ENCODE peak calls at places on chromosomes 7 and 10, in six cellular contexts. I is sigmoid colon, S is heart left ventricle, B is IMR-90, F is spleen, J is esophagus squamous epithelium. V is an unnamed sample.

GRCh38 chr10:35495521-35496238 is 109.5 kb upstream of the GJD4 start:
- DNase-seq in B (peak), F (no peak), J (no peak), I (no peak), S (peak), V (peak)

GRCh38 chr10:6065845-6066244 is 3.7 kb upstream of the IL2RA start:
- DNase-seq in I (peak), B (no peak), J (no peak), F (no peak), S (peak), V (peak)

GRCh38 chr10:37803269-37803668 is 54.1 kb downstream of the ZNF248 start:
- DNase-seq in F (no peak), I (no peak), J (no peak), S (peak), B (no peak), V (peak)

GRCh38 chr10:98077223-98077622 is 46.8 kb upstream of the CRTAC1 start:
- DNase-seq in I (no peak), S (no peak), J (no peak), F (no peak), B (no peak), V (no peak)

GRCh38 chr10:122648599-122649428 is 50.8 kb downstream of the C10orf120 start:
- DNase-seq in I (peak), B (peak), F (peak), J (no peak), S (peak), V (peak)

GRCh38 chr10:10500941-10501340 is 516.7 kb upstream of the CELF2 start:
- DNase-seq in J (no peak), I (no peak), B (peak), F (no peak), S (no peak), V (no peak)

GRCh38 chr7:142323706-142324105 is 65.8 kb upstream of the PRSS58 start:
- DNase-seq in J (no peak), F (no peak), I (no peak), B (no peak), S (no peak), V (peak)

GRCh38 chr7:109879429-109879828 is 1211.5 kb upstream of the LRRN3 start:
- DNase-seq in J (no peak), S (no peak), I (no peak), B (no peak), F (no peak), V (no peak)

GRCh38 chr7:107322015-107322414 is 147.8 kb upstream of the GPR22 start:
- DNase-seq in S (no peak), F (no peak), J (no peak), I (no peak), B (no peak), V (no peak)

GRCh38 chr10:60677541-60678129 is 100.6 kb upstream of the CDK1 start:
- DNase-seq in B (no peak), S (no peak), J (no peak), F (no peak), I (no peak), V (no peak)

GRCh38 chr10:113666682-113667252 is 2.9 kb upstream of the NRAP start:
- DNase-seq in F (no peak), J (no peak), B (peak), I (no peak), S (no peak), V (peak)

GRCh38 chr7:148719753-148720152 is 21.1 kb downstream of the CUL1 start:
- DNase-seq in I (no peak), B (no peak), F (no peak), J (no peak), S (no peak), V (peak)

GRCh38 chr10:110698340-110698739 is 54.2 kb downstream of the RBM20 start:
- DNase-seq in S (no peak), F (no peak), I (no peak), B (no peak), J (no peak), V (no peak)

GRCh38 chr10:110699859-110700468 is 55.8 kb downstream of the RBM20 start:
- DNase-seq in J (no peak), F (no peak), S (no peak), B (no peak), I (no peak), V (peak)

GRCh38 chr10:110700947-110701617 is 56.9 kb downstream of the RBM20 start:
- DNase-seq in I (no peak), J (no peak), F (no peak), S (no peak), B (no peak), V (no peak)

GRCh38 chr10:110701618-110701971 is 57.5 kb downstream of the RBM20 start:
- DNase-seq in B (no peak), F (no peak), I (no peak), S (no peak), J (no peak), V (no peak)

DNA sequence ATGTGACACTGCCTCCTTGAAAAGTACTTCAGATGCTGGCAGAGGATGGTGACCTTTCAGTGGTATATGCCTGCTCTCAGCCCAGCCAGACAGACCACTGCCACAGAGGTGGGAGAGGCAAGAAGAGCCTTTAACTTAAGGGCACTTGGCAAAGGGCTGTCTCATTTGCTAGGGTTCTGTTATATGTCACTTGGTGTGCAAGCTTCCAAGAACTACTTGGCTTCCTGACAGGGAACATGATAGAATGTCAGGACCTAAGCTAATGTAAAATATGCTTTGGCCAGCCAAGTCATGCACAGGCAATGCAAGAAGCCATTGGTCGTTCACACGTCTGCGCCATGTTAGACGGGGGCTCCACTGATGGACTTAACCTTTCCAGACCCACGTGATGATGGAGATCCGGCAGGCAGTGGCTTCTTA is 54.7 kb downstream of the RBM20 start:
- DNase-seq in B (peak), I (peak), F (no peak), S (peak), J (no peak), V (no peak)
- TF ChIP-seq POLR2A in B (no peak), I (no peak), F (no peak), S (no peak), J (no peak), V (no peak)

DNA sequence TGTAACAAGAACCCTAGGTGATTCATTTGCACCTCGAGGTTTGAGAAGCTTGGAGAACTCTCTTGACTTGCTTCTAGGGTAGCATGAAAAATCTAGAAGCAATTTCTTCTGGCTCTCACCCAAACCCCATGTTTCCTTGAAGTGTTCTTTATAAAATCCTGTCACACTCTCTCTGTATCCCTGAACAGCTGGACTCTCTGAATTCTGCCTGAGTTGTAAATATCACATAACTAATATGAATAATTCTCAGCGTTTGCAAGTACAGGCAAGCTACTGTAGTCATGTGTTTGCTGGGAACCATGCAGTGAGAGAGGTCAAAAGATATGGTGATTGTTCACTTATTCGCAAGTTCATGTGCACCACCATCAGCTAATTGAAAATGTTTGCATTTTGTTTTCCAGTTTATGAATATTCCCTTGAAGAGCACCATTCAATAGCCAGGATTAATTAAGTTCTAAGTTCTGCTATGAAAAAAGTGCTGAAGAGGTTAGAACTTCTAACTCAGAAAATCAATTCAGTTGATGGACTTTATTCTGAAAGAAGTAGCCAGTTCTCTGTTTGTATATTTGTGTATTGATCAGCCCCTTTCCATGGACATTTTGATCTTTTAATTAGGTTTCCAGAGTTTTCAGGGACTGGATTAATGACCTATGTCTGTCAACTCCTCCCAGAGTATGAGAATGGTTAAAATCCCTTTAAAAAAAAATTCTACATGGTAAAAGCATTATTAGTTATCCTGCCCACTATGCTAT is 243.0 kb downstream of the PLXDC2 start:
- DNase-seq in F (no peak), J (no peak), I (no peak), B (peak), S (no peak), V (no peak)
- H3K4me3 ChIP-seq in F (no peak), J (no peak), I (no peak), B (no peak), S (no peak), V (no peak)

GRCh38 chr7:124031406-124031805 is 1.5 kb downstream of the TMEM229A start:
- DNase-seq in B (no peak), I (no peak), S (no peak), F (no peak), J (no peak), V (no peak)

GRCh38 chr7:124033807-124034753 is 1.2 kb upstream of the TMEM229A start:
- DNase-seq in J (no peak), F (no peak), I (no peak), S (no peak), B (no peak), V (no peak)

GRCh38 chr7:124031919-124032318 is 948 bp downstream of the TMEM229A start:
- DNase-seq in B (no peak), J (no peak), I (no peak), S (no peak), F (no peak), V (no peak)

GRCh38 chr7:124033093-124033806 is 383 bp upstream of the TMEM229A start:
- DNase-seq in F (no peak), B (no peak), S (peak), I (peak), J (no peak), V (no peak)

GRCh38 chr7:124032369-124033092 is at the start of gene TMEM229A:
- DNase-seq in J (no peak), I (peak), F (peak), S (peak), B (peak), V (no peak)
- TF ChIP-seq CTCF in J (no peak), I (no peak), F (no peak), S (no peak), B (no peak), V (no peak)

GRCh38 chr7:155310425-155311114 is 12.9 kb downstream of the INSIG1 start:
- DNase-seq in F (no peak), S (no peak), B (no peak), I (no peak), J (no peak), V (no peak)
- TF ChIP-seq POLR2A in F (no peak), S (no peak), B (no peak), I (no peak), J (no peak), V (no peak)

GRCh38 chr7:139732471-139733167 is 45.2 kb downstream of the HIPK2 start:
- DNase-seq in I (no peak), F (no peak), B (no peak), S (no peak), J (no peak), V (no peak)
- H3K4me3 ChIP-seq in I (no peak), F (no peak), B (no peak), S (peak), J (no peak), V (no peak)

DNA sequence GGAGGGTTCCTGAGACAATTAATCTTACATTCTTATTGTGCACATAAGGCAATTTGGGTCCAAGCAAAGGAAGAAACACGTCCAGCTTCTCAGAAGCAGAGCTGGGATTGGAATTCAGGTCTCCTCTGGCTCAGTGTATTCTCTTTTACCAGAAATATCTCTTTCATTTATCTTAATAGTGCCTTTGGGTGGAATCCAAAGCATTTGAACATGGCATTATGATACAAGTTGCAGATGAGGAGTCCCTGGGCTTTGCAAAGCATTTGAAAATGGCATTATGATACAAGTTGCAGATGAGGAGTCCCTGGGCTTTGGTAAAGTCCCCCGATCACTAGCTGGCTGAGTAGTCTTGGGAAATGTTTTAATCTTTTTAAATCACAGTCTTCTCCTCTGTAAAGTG is 30.0 kb upstream of the PTN start:
- DNase-seq in I (no peak), F (no peak), B (no peak), S (no peak), J (no peak), V (no peak)
- TF ChIP-seq CTCF in I (no peak), F (no peak), B (no peak), S (no peak), J (no peak), V (no peak)

GRCh38 chr10:69179743-69180524 is at the start of gene SUPV3L1:
- DNase-seq in S (peak), B (peak), I (peak), J (peak), F (peak), V (peak)
- TF ChIP-seq POLR2A in S (peak), B (peak), I (peak), J (peak), F (peak), V (peak)

DNA sequence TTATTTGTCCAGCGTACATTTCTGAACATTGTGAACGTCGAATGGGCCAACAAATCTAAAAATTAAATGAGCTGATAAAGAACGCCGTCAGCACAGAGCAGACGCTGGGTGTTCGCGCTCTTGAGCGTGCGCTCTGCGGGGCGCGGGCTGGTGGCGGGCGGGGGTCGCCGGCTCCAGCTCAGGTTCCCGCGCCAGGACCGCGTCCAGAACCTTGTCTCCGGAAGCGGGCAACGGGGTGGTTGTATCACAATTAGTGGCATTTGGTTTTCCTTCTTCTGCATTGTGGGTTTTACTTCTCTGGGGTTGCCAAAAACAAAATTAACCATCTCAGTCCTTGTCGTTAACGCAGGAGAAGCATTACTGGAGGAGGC is 2.4 kb downstream of the CYP2E1 start:
- DNase-seq in S (no peak), F (no peak), J (no peak), B (no peak), I (no peak), V (peak)
- H3K4me3 ChIP-seq in S (no peak), F (peak), J (no peak), B (no peak), I (no peak), V (peak)

GRCh38 chr7:8232999-8233847 is 28.7 kb downstream of the ICA1 start:
- DNase-seq in I (no peak), B (no peak), F (no peak), S (peak), J (no peak), V (no peak)

GRCh38 chr7:8236781-8237407 is 25.1 kb downstream of the ICA1 start:
- DNase-seq in I (no peak), J (no peak), F (no peak), B (no peak), S (no peak), V (no peak)
- TF ChIP-seq CTCF in I (no peak), J (no peak), F (no peak), B (no peak), S (no peak), V (no peak)

V was measured in NB4.